ENCODE peak calls at places on chromosomes 2 and 18, in six cellular contexts. P is K562, M is fibroblast of lung, Y is DND-41, E is neural progenitor cell, Q is astrocyte. D is an unnamed sample.
A peak's percentile ranks its signal among the peaks of the same experiment; 100 is the strongest.

GRCh38 chr2:106030287-106031268 is 163.5 kb downstream of the UXS1 start:
- DNase-seq in P (no peak), M (peak; percentile 77), Y (no peak), E (no peak), Q (peak; percentile 68), D (no peak)

GRCh38 chr2:170500770-170501169 is 214.4 kb upstream of the SP5 start:
- DNase-seq in P (no peak), M (no peak), Y (no peak), E (no peak), Q (no peak), D (no peak)

GRCh38 chr2:102356741-102357140 is 1.1 kb downstream of the IL18R1 start:
- DNase-seq in P (no peak), M (no peak), Y (no peak), E (no peak), Q (no peak), D (peak; percentile 56)

GRCh38 chr2:177812713-177813396 is 259.7 kb downstream of the PDE11A start:
- DNase-seq in P (no peak), M (no peak), Y (no peak), E (no peak), Q (no peak), D (no peak)

GRCh38 chr2:170587937-170588336 is 127.2 kb upstream of the SP5 start:
- DNase-seq in P (no peak), M (no peak), Y (no peak), E (no peak), Q (no peak), D (no peak)

GRCh38 chr18:3015203-3015590 is 2.3 kb upstream of the LPIN2 start:
- DNase-seq in P (peak; percentile 53), M (peak; percentile 77), Y (no peak), E (no peak), Q (peak; percentile 66), D (no peak)

GRCh38 chr2:128271891-128272585 is 46.6 kb downstream of the HS6ST1 start:
- DNase-seq in P (no peak), M (no peak), Y (no peak), E (no peak), Q (no peak), D (peak; percentile 38)

GRCh38 chr2:70095833-70096670 is 8.8 kb downstream of the PCBP1 start:
- DNase-seq in P (no peak), M (no peak), Y (no peak), E (no peak), Q (no peak), D (no peak)

GRCh38 chr2:70767094-70767698 is 804 bp downstream of the ADD2 start:
- DNase-seq in P (peak; percentile 69), M (no peak), Y (no peak), E (peak; percentile 71), Q (no peak), D (peak; percentile 87)

GRCh38 chr2:127776122-127776780 is 34.7 kb downstream of the WDR33 start:
- DNase-seq in P (no peak), M (peak; percentile 10), Y (no peak), E (no peak), Q (peak; percentile 1), D (no peak)

GRCh38 chr2:96157649-96158553 is 12.7 kb upstream of the DUSP2 start:
- DNase-seq in P (peak; percentile 87), M (peak; percentile 17), Y (no peak), E (no peak), Q (no peak), D (peak; percentile 67)

GRCh38 chr2:237714690-237715458 is 83.7 kb upstream of the RBM44 start:
- DNase-seq in P (no peak), M (peak; percentile 92), Y (no peak), E (peak; percentile 61), Q (peak; percentile 88), D (no peak)

GRCh38 chr2:180411631-180412030 is 404.5 kb upstream of the CWC22 start:
- DNase-seq in P (no peak), M (no peak), Y (no peak), E (no peak), Q (no peak), D (no peak)

GRCh38 chr18:76932026-76932819 is 109.9 kb downstream of the ZNF236 start:
- DNase-seq in P (no peak), M (peak; percentile 51), Y (no peak), E (no peak), Q (peak; percentile 33), D (no peak)

GRCh38 chr2:38032946-38033345 is 43.0 kb downstream of the CYP1B1 start:
- DNase-seq in P (no peak), M (no peak), Y (no peak), E (no peak), Q (no peak), D (no peak)

GRCh38 chr2:178910005-178910404 is 102.8 kb upstream of the TTN start:
- DNase-seq in P (no peak), M (no peak), Y (no peak), E (no peak), Q (no peak), D (no peak)

GRCh38 chr2:68980956-68981355 is 6.5 kb downstream of the GKN1 start:
- DNase-seq in P (no peak), M (peak; percentile 37), Y (peak; percentile 45), E (no peak), Q (peak; percentile 27), D (no peak)

GRCh38 chr2:183867206-183867605 is 731.1 kb upstream of the ZNF804A start:
- DNase-seq in P (no peak), M (no peak), Y (no peak), E (no peak), Q (no peak), D (no peak)

DNA sequence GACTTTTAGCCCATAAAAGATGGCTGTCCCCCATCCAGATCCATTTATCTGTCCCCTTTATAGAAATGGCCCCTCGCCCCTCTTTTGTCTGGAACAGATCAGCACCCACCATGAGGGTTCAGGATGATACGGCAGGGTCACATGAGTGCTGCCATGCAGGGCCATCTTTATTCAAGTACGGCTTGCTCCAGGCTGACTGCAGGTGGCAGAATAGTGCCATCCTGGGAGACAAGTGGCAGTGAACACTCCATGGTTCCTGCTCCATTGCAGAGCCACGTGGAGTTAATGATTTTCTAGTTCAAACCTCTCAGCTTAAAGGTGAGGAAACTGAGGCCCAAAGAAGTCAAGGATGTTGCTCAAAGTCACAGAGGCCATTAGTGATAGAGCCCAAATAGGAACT is 180.6 kb downstream of the CLIP4 start:
- DNase-seq in P (no peak), M (peak; percentile 25), Y (peak; percentile 6), E (peak; percentile 52), Q (no peak), D (peak; percentile 72)
- TF ChIP-seq CTCF in P (no peak), M (peak; percentile 42), Y (peak; percentile 30), E (peak; percentile 61), Q (peak; percentile 24), D (peak; percentile 68)

GRCh38 chr2:194559964-194560363 is 1097.1 kb upstream of the SLC39A10 start:
- DNase-seq in P (no peak), M (no peak), Y (no peak), E (peak; percentile 5), Q (no peak), D (peak; percentile 77)
- H3K9ac ChIP-seq in P (no peak overlapping the region), M (no peak overlapping the region), Y (no peak overlapping the region), E (no peak overlapping the region), Q (no peak overlapping the region), D (no peak overlapping the region)

GRCh38 chr2:121472465-121472993 is 58.2 kb upstream of the RNU4ATAC start:
- DNase-seq in P (no peak), M (no peak), Y (no peak), E (no peak), Q (no peak), D (peak; percentile 58)

GRCh38 chr2:121473502-121473901 is 57.2 kb upstream of the RNU4ATAC start:
- DNase-seq in P (no peak), M (no peak), Y (no peak), E (no peak), Q (no peak), D (no peak)

GRCh38 chr2:121478996-121479735 is 51.5 kb upstream of the RNU4ATAC start:
- DNase-seq in P (no peak), M (no peak), Y (no peak), E (no peak), Q (peak; percentile 16), D (no peak)

GRCh38 chr2:121476714-121477113 is 54.0 kb upstream of the RNU4ATAC start:
- DNase-seq in P (no peak), M (peak; percentile 32), Y (no peak), E (peak; percentile 51), Q (no peak), D (no peak)

GRCh38 chr2:121475811-121476571 is 54.7 kb upstream of the RNU4ATAC start:
- DNase-seq in P (peak; percentile 18), M (peak; percentile 50), Y (no peak), E (no peak), Q (no peak), D (no peak)
- H3K27ac ChIP-seq in P (no peak overlapping the region), M (no peak overlapping the region), Y (no peak overlapping the region), E (peak overlapping the region; percentile 91), Q (no peak overlapping the region), D (no peak overlapping the region)

DNA sequence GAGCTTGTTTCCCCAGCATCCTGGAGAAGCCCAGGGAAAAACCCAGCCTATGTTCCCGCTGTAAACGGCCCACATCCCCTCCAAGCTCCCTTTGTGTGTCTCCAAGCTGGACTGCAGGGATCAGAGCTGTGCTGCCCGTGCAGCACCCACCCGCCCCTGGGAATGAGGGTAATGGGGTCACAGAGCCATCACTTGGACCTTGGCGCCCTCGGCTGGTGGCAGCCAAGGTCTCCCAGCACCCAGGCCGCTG is 670 bp upstream of the INPP5D start:
- DNase-seq in P (no peak), M (no peak), Y (no peak), E (no peak), Q (no peak), D (peak; percentile 72)
- TF ChIP-seq CTCF in P (no peak), M (no peak), Y (peak; percentile 48), E (no peak), Q (no peak), D (no peak)

DNA sequence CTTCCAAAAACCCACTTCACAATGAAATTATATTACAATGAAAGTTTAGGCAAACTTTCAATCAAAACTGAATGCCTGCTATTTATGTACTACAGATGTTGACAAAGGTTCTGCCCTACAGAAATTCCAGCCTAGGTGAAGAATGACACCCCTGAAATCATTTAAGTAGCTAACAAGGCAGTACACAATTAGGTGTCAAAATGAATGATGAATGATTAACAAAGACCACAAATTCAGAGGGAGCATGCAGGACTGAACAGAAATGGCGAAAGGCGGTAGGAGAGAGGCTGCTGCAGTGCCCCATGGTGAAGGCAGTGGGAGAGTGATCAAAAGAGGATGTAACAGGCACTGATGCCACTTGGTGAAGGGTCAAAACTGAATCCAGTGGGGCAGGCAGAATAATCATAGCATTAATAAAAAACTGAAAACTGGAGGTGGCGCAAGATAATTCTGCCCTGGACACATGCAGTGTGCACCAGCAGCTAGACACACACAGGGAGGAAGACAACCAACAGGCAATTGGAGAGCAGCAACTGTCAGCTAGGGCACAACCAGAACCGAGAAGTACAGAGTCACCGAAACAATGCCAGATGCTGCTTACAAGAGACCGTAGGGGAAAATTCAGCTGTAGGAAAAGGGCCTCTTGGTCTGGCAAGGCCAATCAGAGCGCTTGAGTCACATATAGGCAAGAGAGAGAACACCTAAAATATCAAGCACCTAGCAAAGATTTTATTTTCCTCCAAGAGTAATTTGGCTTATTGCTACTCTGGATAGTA is 4.5 kb downstream of the TMEM131 start:
- DNase-seq in P (no peak), M (no peak), Y (no peak), E (no peak), Q (no peak), D (no peak)
- H3K9ac ChIP-seq in P (no peak overlapping the region), M (no peak overlapping the region), Y (no peak overlapping the region), E (no peak overlapping the region), Q (no peak overlapping the region), D (no peak overlapping the region)